ENCODE peak calls at places on chromosomes 12 and 14, in nine cellular contexts. One of them, this sample, is unnamed.

GRCh38 chr12:56358836-56359532 is 923 bp downstream of the STAT2 start:
- DNase-seq in tibial nerve: peak
- DNase-seq in kidney epithelial cell: peak
- DNase-seq in K562: no peak
- DNase-seq in foreskin fibroblast: peak
- DNase-seq in GM13976: no peak
- DNase-seq in CD4-positive, alpha-beta T cell: no peak
- DNase-seq in AG09319: peak
- DNase-seq in HL-60: peak
- DNase-seq in this sample: no peak

GRCh38 chr12:70383484-70383883 is 17.4 kb downstream of the KCNMB4 start:
- DNase-seq in GM13976: no peak
- DNase-seq in kidney epithelial cell: no peak
- DNase-seq in CD4-positive, alpha-beta T cell: no peak
- DNase-seq in HL-60: no peak
- DNase-seq in AG09319: no peak
- DNase-seq in foreskin fibroblast: peak
- DNase-seq in K562: no peak
- DNase-seq in tibial nerve: no peak
- DNase-seq in this sample: no peak

GRCh38 chr12:56160160-56160763 is 2.1 kb downstream of the MYL6 start:
- DNase-seq in AG09319: no peak
- DNase-seq in CD4-positive, alpha-beta T cell: peak
- DNase-seq in K562: no peak
- DNase-seq in HL-60: no peak
- DNase-seq in tibial nerve: no peak
- DNase-seq in GM13976: peak
- DNase-seq in kidney epithelial cell: no peak
- DNase-seq in foreskin fibroblast: peak
- DNase-seq in this sample: peak

GRCh38 chr14:73008501-73008900 is 18.4 kb downstream of the ZFYVE1 start:
- DNase-seq in K562: no peak
- DNase-seq in tibial nerve: peak
- DNase-seq in foreskin fibroblast: peak
- DNase-seq in CD4-positive, alpha-beta T cell: no peak
- DNase-seq in HL-60: no peak
- DNase-seq in kidney epithelial cell: no peak
- DNase-seq in AG09319: no peak
- DNase-seq in GM13976: no peak
- DNase-seq in this sample: no peak

GRCh38 chr14:55731881-55732498 is 152.0 kb downstream of the KTN1 start:
- DNase-seq in HL-60: no peak
- DNase-seq in K562: no peak
- DNase-seq in kidney epithelial cell: no peak
- DNase-seq in AG09319: no peak
- DNase-seq in GM13976: no peak
- DNase-seq in tibial nerve: peak
- DNase-seq in CD4-positive, alpha-beta T cell: peak
- DNase-seq in foreskin fibroblast: peak
- DNase-seq in this sample: peak

GRCh38 chr12:15356831-15357456 is 34.6 kb downstream of the PTPRO start:
- DNase-seq in kidney epithelial cell: no peak
- DNase-seq in K562: no peak
- DNase-seq in tibial nerve: no peak
- DNase-seq in AG09319: no peak
- DNase-seq in GM13976: no peak
- DNase-seq in CD4-positive, alpha-beta T cell: no peak
- DNase-seq in HL-60: no peak
- DNase-seq in foreskin fibroblast: no peak
- DNase-seq in this sample: no peak

GRCh38 chr12:92036061-92036620 is 109.5 kb downstream of the BTG1 start:
- DNase-seq in K562: no peak
- DNase-seq in kidney epithelial cell: no peak
- DNase-seq in tibial nerve: no peak
- DNase-seq in GM13976: no peak
- DNase-seq in foreskin fibroblast: no peak
- DNase-seq in HL-60: no peak
- DNase-seq in AG09319: no peak
- DNase-seq in CD4-positive, alpha-beta T cell: no peak
- DNase-seq in this sample: no peak

GRCh38 chr12:13379531-13379930 is 183.0 kb downstream of the EMP1 start:
- DNase-seq in GM13976: no peak
- DNase-seq in CD4-positive, alpha-beta T cell: no peak
- DNase-seq in HL-60: no peak
- DNase-seq in tibial nerve: no peak
- DNase-seq in K562: no peak
- DNase-seq in kidney epithelial cell: no peak
- DNase-seq in AG09319: no peak
- DNase-seq in foreskin fibroblast: no peak
- DNase-seq in this sample: no peak

GRCh38 chr14:60618200-60618599 is 31.1 kb downstream of the SIX1 start:
- DNase-seq in AG09319: no peak
- DNase-seq in CD4-positive, alpha-beta T cell: no peak
- DNase-seq in HL-60: no peak
- DNase-seq in K562: no peak
- DNase-seq in foreskin fibroblast: no peak
- DNase-seq in kidney epithelial cell: no peak
- DNase-seq in tibial nerve: no peak
- DNase-seq in GM13976: no peak
- DNase-seq in this sample: no peak

GRCh38 chr12:114499338-114499737 is 93.4 kb upstream of the TBX5 start:
- DNase-seq in GM13976: no peak
- DNase-seq in foreskin fibroblast: peak
- DNase-seq in HL-60: no peak
- DNase-seq in CD4-positive, alpha-beta T cell: no peak
- DNase-seq in AG09319: no peak
- DNase-seq in tibial nerve: no peak
- DNase-seq in kidney epithelial cell: no peak
- DNase-seq in K562: no peak
- DNase-seq in this sample: no peak

GRCh38 chr12:102406033-102406584 is 74.3 kb downstream of the IGF1 start:
- DNase-seq in GM13976: no peak
- DNase-seq in CD4-positive, alpha-beta T cell: no peak
- DNase-seq in foreskin fibroblast: peak
- DNase-seq in AG09319: no peak
- DNase-seq in HL-60: no peak
- DNase-seq in tibial nerve: peak
- DNase-seq in K562: no peak
- DNase-seq in kidney epithelial cell: no peak
- DNase-seq in this sample: no peak

GRCh38 chr12:56878010-56878339 is 56.2 kb downstream of the SDR9C7 start:
- DNase-seq in AG09319: no peak
- DNase-seq in kidney epithelial cell: no peak
- DNase-seq in K562: peak
- DNase-seq in foreskin fibroblast: peak
- DNase-seq in CD4-positive, alpha-beta T cell: no peak
- DNase-seq in HL-60: peak
- DNase-seq in tibial nerve: no peak
- DNase-seq in GM13976: no peak
- DNase-seq in this sample: no peak

GRCh38 chr12:84636801-84637285 is 275.8 kb downstream of the SLC6A15 start:
- DNase-seq in HL-60: no peak
- DNase-seq in kidney epithelial cell: no peak
- DNase-seq in AG09319: no peak
- DNase-seq in tibial nerve: no peak
- DNase-seq in foreskin fibroblast: peak
- DNase-seq in GM13976: no peak
- DNase-seq in CD4-positive, alpha-beta T cell: no peak
- DNase-seq in K562: no peak
- DNase-seq in this sample: no peak

GRCh38 chr12:6355491-6356373 is 13.9 kb upstream of the TNFRSF1A start:
- DNase-seq in GM13976: no peak
- DNase-seq in kidney epithelial cell: no peak
- DNase-seq in HL-60: no peak
- DNase-seq in foreskin fibroblast: no peak
- DNase-seq in tibial nerve: no peak
- DNase-seq in CD4-positive, alpha-beta T cell: no peak
- DNase-seq in AG09319: no peak
- DNase-seq in K562: no peak
- DNase-seq in this sample: no peak

GRCh38 chr14:99698642-99699041 is 14.5 kb downstream of the CYP46A1 start:
- DNase-seq in AG09319: no peak
- DNase-seq in tibial nerve: no peak
- DNase-seq in foreskin fibroblast: no peak
- DNase-seq in HL-60: no peak
- DNase-seq in CD4-positive, alpha-beta T cell: no peak
- DNase-seq in kidney epithelial cell: no peak
- DNase-seq in K562: no peak
- DNase-seq in GM13976: no peak
- DNase-seq in this sample: no peak

GRCh38 chr12:131613678-131614077 is 97.2 kb upstream of the SFSWAP start:
- DNase-seq in K562: no peak
- DNase-seq in HL-60: no peak
- DNase-seq in CD4-positive, alpha-beta T cell: no peak
- DNase-seq in tibial nerve: no peak
- DNase-seq in foreskin fibroblast: no peak
- DNase-seq in kidney epithelial cell: no peak
- DNase-seq in GM13976: no peak
- DNase-seq in AG09319: no peak
- DNase-seq in this sample: no peak

GRCh38 chr14:29926228-29926627 is 1.4 kb downstream of the PRKD1 start:
- DNase-seq in HL-60: no peak
- DNase-seq in tibial nerve: no peak
- DNase-seq in CD4-positive, alpha-beta T cell: no peak
- DNase-seq in GM13976: no peak
- DNase-seq in kidney epithelial cell: no peak
- DNase-seq in foreskin fibroblast: no peak
- DNase-seq in AG09319: no peak
- DNase-seq in K562: no peak
- DNase-seq in this sample: no peak

DNA sequence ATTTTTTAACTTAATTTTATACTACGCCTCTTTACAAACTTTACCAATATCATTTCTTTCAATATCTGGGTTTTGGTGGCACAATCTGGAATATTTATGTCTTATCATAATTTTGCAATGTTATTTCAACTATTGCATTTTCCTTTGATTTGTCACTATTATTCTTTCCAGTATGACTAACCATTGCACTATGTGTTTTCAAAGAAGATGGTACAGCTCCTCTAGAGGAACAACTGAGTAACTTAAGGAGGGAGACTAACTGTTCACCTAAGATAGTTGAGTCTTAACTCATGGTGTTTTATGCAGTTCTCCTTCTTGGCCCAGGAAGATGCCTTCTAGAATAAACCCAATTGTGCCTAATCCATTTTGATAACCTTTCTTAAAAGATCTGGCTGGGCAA is 60.5 kb upstream of the KIF21A start:
- DNase-seq in GM13976: no peak
- DNase-seq in AG09319: no peak
- DNase-seq in kidney epithelial cell: peak
- DNase-seq in K562: no peak
- DNase-seq in CD4-positive, alpha-beta T cell: no peak
- DNase-seq in HL-60: no peak
- DNase-seq in tibial nerve: no peak
- DNase-seq in foreskin fibroblast: peak
- DNase-seq in this sample: no peak
- TF ChIP-seq CTCF in GM13976: no peak
- TF ChIP-seq CTCF in AG09319: no peak
- TF ChIP-seq CTCF in kidney epithelial cell: peak
- TF ChIP-seq CTCF in K562: no peak
- TF ChIP-seq CTCF in CD4-positive, alpha-beta T cell: no peak
- TF ChIP-seq CTCF in HL-60: no peak
- TF ChIP-seq CTCF in tibial nerve: no peak
- TF ChIP-seq CTCF in foreskin fibroblast: no peak
- TF ChIP-seq CTCF in this sample: no peak

GRCh38 chr14:21978184-21978998 is 304.8 kb upstream of the OR4E1 start:
- DNase-seq in AG09319: no peak
- DNase-seq in tibial nerve: peak
- DNase-seq in K562: peak
- DNase-seq in CD4-positive, alpha-beta T cell: peak
- DNase-seq in HL-60: peak
- DNase-seq in foreskin fibroblast: no peak
- DNase-seq in GM13976: peak
- DNase-seq in kidney epithelial cell: no peak
- DNase-seq in this sample: peak
- TF ChIP-seq CTCF in AG09319: peak
- TF ChIP-seq CTCF in tibial nerve: peak
- TF ChIP-seq CTCF in K562: peak
- TF ChIP-seq CTCF in CD4-positive, alpha-beta T cell: peak
- TF ChIP-seq CTCF in HL-60: peak
- TF ChIP-seq CTCF in foreskin fibroblast: peak
- TF ChIP-seq CTCF in GM13976: peak
- TF ChIP-seq CTCF in kidney epithelial cell: peak
- TF ChIP-seq CTCF in this sample: peak

DNA sequence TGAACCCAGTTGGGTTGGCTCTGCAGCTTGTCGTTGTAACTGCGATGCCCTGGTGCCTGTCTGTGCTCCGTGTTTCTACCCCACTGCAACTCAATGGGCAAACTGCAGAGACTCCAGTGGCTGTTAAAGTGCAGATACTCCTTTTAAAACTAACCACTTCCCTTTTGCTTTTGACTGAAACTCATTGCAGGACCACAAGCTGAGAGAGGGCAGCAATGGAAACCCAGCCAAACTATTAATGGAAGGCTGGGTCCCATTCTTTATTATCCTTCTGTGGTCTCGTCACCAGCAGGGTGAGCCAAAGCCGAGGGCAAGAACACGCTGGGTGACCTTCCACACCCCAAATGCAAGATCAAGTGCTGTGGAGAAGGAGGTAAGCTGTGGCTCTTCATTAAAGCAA is 910.4 kb downstream of the VRK1 start:
- DNase-seq in AG09319: no peak
- DNase-seq in tibial nerve: no peak
- DNase-seq in CD4-positive, alpha-beta T cell: no peak
- DNase-seq in GM13976: no peak
- DNase-seq in HL-60: no peak
- DNase-seq in kidney epithelial cell: no peak
- DNase-seq in foreskin fibroblast: no peak
- DNase-seq in K562: no peak
- DNase-seq in this sample: no peak
- TF ChIP-seq CTCF in AG09319: no peak
- TF ChIP-seq CTCF in tibial nerve: no peak
- TF ChIP-seq CTCF in CD4-positive, alpha-beta T cell: no peak
- TF ChIP-seq CTCF in GM13976: no peak
- TF ChIP-seq CTCF in HL-60: no peak
- TF ChIP-seq CTCF in kidney epithelial cell: no peak
- TF ChIP-seq CTCF in foreskin fibroblast: no peak
- TF ChIP-seq CTCF in K562: no peak
- TF ChIP-seq CTCF in this sample: no peak

DNA sequence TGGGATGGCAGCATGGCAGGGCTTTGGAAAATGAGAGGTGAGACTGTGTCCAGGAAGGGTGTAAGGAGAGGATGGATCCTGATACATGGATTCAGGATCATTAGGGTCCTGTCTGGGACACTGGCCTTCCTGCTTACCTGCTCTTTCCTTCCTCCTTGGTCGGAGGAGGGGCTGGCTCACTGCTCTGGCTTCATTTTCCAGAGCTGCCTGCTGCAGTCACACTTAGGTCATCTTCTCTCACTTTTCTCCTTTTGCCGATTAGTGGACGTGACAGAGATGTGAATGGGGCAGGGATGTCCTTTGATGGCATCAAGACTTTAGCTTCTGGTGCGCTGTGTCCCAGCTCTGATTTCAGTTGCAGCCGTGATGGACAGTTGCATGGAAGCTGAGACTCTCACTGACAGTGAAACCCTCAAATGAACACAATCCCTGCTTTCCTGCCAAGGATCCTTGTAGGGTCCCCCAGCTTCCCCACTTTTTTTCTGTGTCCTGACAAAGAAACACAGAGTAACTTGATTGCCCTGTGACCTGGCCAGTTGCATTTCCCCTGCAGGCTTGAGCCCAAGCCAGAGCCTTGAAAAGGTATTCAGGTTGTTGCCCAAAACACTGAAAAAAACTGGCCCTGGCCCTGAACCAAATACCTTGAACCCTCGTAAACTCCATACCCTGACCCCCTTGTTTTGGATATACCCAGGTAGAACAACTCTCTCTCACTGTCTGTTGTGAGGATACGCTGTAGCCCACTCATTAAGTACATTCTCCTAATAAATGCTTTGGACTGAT is 756 bp upstream of the CIDEB start:
- DNase-seq in K562: no peak
- DNase-seq in tibial nerve: no peak
- DNase-seq in kidney epithelial cell: no peak
- DNase-seq in AG09319: no peak
- DNase-seq in HL-60: no peak
- DNase-seq in CD4-positive, alpha-beta T cell: no peak
- DNase-seq in GM13976: no peak
- DNase-seq in foreskin fibroblast: no peak
- DNase-seq in this sample: no peak
- TF ChIP-seq CTCF in K562: no peak
- TF ChIP-seq CTCF in tibial nerve: no peak
- TF ChIP-seq CTCF in kidney epithelial cell: no peak
- TF ChIP-seq CTCF in AG09319: no peak
- TF ChIP-seq CTCF in HL-60: no peak
- TF ChIP-seq CTCF in CD4-positive, alpha-beta T cell: peak
- TF ChIP-seq CTCF in GM13976: no peak
- TF ChIP-seq CTCF in foreskin fibroblast: no peak
- TF ChIP-seq CTCF in this sample: no peak

This sample was measured in GM20000.